ENCODE peak calls at places on chromosomes 6 and 20, in five cellular contexts. N, A, V, I and E are unnamed samples.

GRCh38 chr20:1646975-1647431 is 10.6 kb downstream of the SIRPG start:
- DNase-seq in N (no peak), A (no peak), V (no peak), I (no peak), E (no peak)

GRCh38 chr6:6820688-6821238 is 232.2 kb downstream of the LY86 start:
- DNase-seq in N (no peak), A (peak), V (no peak), I (no peak), E (peak)

GRCh38 chr20:41321003-41321402 is 3.5 kb upstream of the ZHX3 start:
- DNase-seq in N (no peak), A (no peak), V (no peak), I (no peak), E (no peak)

GRCh38 chr20:10953437-10953836 is 279.6 kb upstream of the JAG1 start:
- DNase-seq in N (no peak), A (no peak), V (no peak), I (no peak), E (no peak)

GRCh38 chr6:36510365-36510764 is 36.9 kb downstream of the STK38 start:
- DNase-seq in N (no peak), A (no peak), V (no peak), I (no peak), E (no peak)

GRCh38 chr6:131381694-131382093 is 191.3 kb upstream of the ARG1 start:
- DNase-seq in N (no peak), A (no peak), V (no peak), I (no peak), E (no peak)

GRCh38 chr6:157625111-157625510 is 197.9 kb upstream of the SNX9 start:
- DNase-seq in N (no peak), A (no peak), V (no peak), I (no peak), E (no peak)

GRCh38 chr20:57577679-57578475 is 17.0 kb downstream of the PCK1 start:
- DNase-seq in N (no peak), A (no peak), V (no peak), I (no peak), E (no peak)

GRCh38 chr20:35237486-35237885 is 11.0 kb downstream of the MMP24 start:
- DNase-seq in N (no peak), A (no peak), V (no peak), I (no peak), E (no peak)

GRCh38 chr6:40176117-40176516 is 241.9 kb upstream of the MOCS1 start:
- DNase-seq in N (no peak), A (no peak), V (no peak), I (no peak), E (no peak)

GRCh38 chr6:170180671-170181337 is 110.1 kb downstream of the DLL1 start:
- DNase-seq in N (peak), A (no peak), V (peak), I (no peak), E (peak)

GRCh38 chr20:23049201-23049932 is at the start of gene THBD:
- DNase-seq in N (peak), A (no peak), V (peak), I (peak), E (peak)

GRCh38 chr20:31496761-31497295 is 17.4 kb upstream of the HM13 start:
- DNase-seq in N (no peak), A (no peak), V (peak), I (no peak), E (no peak)

GRCh38 chr6:30067460-30068139 is 602 bp downstream of the PPP1R11 start:
- DNase-seq in N (peak), A (no peak), V (no peak), I (no peak), E (no peak)

GRCh38 chr6:48765352-48765961 is 654.5 kb upstream of the PTCHD4 start:
- DNase-seq in N (no peak), A (peak), V (peak), I (peak), E (no peak)

GRCh38 chr6:37168163-37168758 is 1.7 kb upstream of the PIM1 start:
- DNase-seq in N (no peak), A (no peak), V (no peak), I (no peak), E (no peak)

DNA sequence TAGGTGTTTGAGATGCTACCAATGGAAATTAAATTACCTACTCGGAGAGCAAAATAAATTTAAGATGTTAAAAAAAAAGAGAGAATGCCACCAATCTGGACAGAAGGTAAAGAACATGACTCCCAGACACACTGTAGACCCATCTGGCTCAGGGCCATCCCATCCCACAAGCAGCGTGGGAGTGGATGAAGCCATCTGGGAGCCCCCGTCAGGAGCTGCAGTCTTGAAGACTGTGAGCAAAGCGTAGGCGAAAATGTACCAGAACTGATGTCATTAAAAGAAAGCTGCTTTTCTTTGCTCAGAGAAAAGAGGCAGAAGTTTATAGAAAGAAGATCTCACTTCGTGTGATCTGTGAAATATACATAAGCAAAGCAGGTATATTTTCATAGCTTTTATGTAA is 815.7 kb downstream of the QKI start:
- DNase-seq in N (no peak), A (no peak), V (no peak), I (no peak), E (no peak)
- TF ChIP-seq POLR2A in N (no peak), A (no peak), V (no peak), I (no peak), E (no peak)

GRCh38 chr20:49978685-49979029 is 4.1 kb upstream of the SNAI1 start:
- DNase-seq in N (no peak), A (no peak), V (no peak), I (no peak), E (no peak)

GRCh38 chr20:49980140-49981008 is 2.4 kb upstream of the SNAI1 start:
- DNase-seq in N (no peak), A (no peak), V (no peak), I (no peak), E (no peak)

GRCh38 chr20:49981218-49982071 is 1.3 kb upstream of the SNAI1 start:
- DNase-seq in N (no peak), A (no peak), V (no peak), I (no peak), E (no peak)

GRCh38 chr20:49976542-49976941 is 6.2 kb upstream of the SNAI1 start:
- DNase-seq in N (no peak), A (no peak), V (no peak), I (no peak), E (no peak)

GRCh38 chr20:49979030-49979832 is 3.5 kb upstream of the SNAI1 start:
- DNase-seq in N (no peak), A (peak), V (peak), I (peak), E (no peak)
- H3K4me3 ChIP-seq in N (peak), A (no peak), V (no peak), I (no peak), E (no peak)

DNA sequence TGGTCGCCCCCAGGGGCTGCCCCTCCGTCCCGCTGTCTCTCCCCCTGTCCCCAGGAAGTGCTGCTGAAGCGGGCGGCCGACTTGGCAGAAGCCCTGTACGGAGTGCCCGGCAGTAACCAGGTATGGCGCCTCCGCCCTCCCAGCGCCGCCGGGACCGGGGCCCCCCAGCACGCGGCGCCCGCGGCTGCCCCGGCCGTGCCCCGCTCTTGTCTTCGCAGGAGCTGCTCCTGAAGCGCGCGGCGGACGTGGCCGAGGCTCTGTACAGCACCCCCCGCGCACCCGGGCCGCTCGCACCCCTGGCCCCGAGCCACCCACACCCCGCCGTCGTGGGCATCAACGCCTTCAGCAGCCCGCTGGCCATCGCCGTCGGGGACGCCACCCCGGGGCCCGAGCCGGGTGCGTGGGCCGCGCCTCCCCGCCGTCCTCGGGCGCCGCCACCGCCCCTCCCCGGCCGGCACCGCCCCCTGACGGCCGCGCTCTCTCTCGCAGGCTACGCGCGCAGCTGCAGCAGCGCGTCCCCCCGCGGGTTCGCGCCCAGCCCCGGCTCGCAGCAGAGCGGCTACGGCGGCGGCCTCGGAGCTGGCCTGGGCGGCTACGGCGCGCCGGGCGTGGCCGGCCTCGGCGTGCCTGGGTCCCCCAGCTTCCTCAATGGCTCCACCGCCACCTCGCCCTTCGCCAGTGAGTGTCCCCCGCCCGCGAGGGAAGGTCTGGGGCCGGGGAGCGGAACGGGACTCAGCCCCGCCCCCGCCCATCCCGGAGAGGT is 48.4 kb downstream of the CPXM1 start:
- DNase-seq in N (no peak), A (no peak), V (no peak), I (no peak), E (peak)
- TF ChIP-seq CTCF in N (peak), A (no peak), V (no peak), I (no peak), E (no peak)

GRCh38 chr6:4021133-4021861 is 57.6 kb downstream of the FAM217A start:
- DNase-seq in N (peak), A (peak), V (peak), I (peak), E (peak)

GRCh38 chr6:4020822-4021132 is 58.2 kb downstream of the FAM217A start:
- DNase-seq in N (no peak), A (no peak), V (no peak), I (no peak), E (no peak)

GRCh38 chr6:4017058-4017457 is 61.9 kb downstream of the FAM217A start:
- DNase-seq in N (no peak), A (no peak), V (no peak), I (no peak), E (no peak)

GRCh38 chr6:4017847-4018193 is 61.1 kb downstream of the FAM217A start:
- DNase-seq in N (no peak), A (peak), V (no peak), I (peak), E (no peak)

DNA sequence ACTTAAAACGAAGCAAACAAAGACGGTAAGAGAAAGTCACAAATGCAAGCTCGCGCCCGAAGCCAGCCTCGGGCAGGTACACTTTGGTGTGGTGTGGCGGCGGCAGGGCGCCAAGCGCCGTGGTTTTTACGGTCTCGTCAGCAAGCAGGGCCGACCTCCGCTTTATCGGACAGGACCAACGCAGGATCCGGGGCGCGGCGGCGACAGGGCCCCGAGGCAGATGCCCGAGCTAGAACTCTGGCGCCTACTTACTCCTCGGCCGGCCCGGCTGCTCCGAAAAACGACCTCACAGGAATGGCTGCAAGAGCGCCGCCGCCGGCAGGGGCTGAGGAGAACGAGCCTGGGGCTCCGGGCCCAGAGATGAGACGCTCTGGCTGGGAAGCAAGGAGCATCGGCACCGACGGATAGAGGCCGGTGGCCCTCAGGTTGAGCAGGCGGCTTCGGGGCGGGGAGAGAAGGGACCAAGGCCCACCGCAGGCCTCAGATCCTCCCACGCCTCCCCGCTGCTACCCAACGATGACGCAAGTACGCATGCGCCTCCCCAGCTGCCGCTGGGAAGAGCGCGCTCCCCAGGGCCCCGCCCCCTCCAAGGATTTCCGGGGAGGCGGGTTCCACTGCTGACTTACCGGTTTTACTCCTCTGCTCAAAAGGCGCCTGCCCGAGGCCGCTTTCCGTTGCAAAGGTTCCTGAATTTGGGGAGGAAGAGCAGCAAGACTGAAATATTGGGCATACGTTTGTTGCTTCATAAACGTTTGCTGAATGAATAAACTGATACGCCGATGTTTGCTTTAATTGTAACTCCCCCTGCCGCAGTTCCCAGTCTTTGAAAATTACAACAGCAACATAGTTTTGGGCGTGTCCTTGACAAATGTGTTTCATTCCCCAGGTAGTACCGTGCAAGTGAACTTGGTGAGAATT is 60.5 kb downstream of the FAM217A start:
- DNase-seq in N (peak), A (peak), V (peak), I (peak), E (peak)
- TF ChIP-seq POLR2A in N (peak), A (no peak), V (peak), I (peak), E (no peak)

DNA sequence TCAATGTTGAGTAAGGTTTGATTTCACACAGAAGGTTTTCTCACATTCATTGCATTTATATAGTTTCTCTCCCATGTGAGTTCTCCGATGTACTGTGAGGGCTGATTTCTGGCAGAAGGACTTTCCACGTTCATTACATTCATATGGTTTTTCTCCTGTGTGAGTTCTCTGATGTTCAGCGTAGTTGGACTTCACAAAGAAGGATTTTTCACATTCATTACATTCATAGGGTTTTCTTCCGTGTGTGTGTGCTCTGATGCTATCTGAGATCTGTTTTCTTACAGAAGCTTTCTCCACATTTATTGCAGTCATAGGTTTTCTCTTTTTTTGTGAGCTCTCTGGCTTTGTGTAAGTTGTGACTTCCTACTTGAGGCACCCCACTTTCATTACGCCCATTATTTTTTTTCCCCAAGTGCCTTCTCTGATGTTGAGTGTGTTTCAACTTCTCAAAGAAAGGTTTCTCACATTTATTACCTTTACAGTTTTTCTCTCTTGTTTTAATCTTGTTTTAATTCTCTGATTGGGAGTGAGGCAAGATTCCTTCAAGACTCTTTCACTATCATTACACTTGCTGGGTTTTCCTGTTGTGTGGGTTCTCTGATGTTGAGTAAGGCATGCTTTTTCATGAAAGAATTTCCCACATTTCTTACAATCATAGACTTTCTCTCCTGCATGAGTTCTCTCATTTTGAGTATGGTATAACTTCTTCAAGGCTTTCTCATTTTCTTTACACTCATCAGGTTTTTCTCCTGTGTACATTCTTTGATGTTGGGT is 50.0 kb upstream of the ELMO2 start:
- DNase-seq in N (no peak), A (no peak), V (no peak), I (no peak), E (no peak)
- H3K4me3 ChIP-seq in N (no peak), A (no peak), V (no peak), I (no peak), E (no peak)